ENCODE peak calls at places on chromosome 3, in four cellular contexts. B is AG04450, X is HepG2, V is dorsolateral prefrontal cortex. U is an unnamed sample.

GRCh38 chr3:69433016-69433937 is 47.4 kb upstream of the FRMD4B start:
- DNase-seq in B (no peak), X (no peak), V (no peak), U (no peak)

GRCh38 chr3:13046569-13047279 is 26.5 kb downstream of the IQSEC1 start:
- DNase-seq in B (no peak), X (no peak), V (no peak), U (no peak)

GRCh38 chr3:101940521-101940992 is 91.2 kb downstream of the NFKBIZ start:
- DNase-seq in B (peak), X (no peak), V (no peak), U (no peak)

GRCh38 chr3:5219216-5219615 is 31.7 kb downstream of the EDEM1 start:
- DNase-seq in B (no peak), X (no peak), V (no peak), U (no peak)

GRCh38 chr3:102471001-102471400 is 36.2 kb downstream of the ZPLD1 start:
- DNase-seq in B (no peak), X (no peak), V (no peak), U (no peak)

GRCh38 chr3:141052570-141053069 is 1.5 kb downstream of the SPSB4 start:
- DNase-seq in B (no peak), X (no peak), V (no peak), U (peak)

GRCh38 chr3:157159037-157159761 is 748 bp downstream of the CCNL1 start:
- DNase-seq in B (no peak), X (peak), V (no peak), U (no peak)

GRCh38 chr3:4467522-4467867 is 426 bp upstream of the SUMF1 start:
- DNase-seq in B (no peak), X (no peak), V (no peak), U (no peak)

GRCh38 chr3:43496740-43497375 is 125.0 kb downstream of the ANO10 start:
- DNase-seq in B (no peak), X (no peak), V (no peak), U (no peak)

GRCh38 chr3:61409638-61410037 is 151.7 kb upstream of the PTPRG start:
- DNase-seq in B (no peak), X (no peak), V (no peak), U (no peak)

GRCh38 chr3:160676547-160677303 is at the start of gene ARL14:
- DNase-seq in B (no peak), X (peak), V (no peak), U (no peak)

GRCh38 chr3:75140904-75141615 is 523.1 kb upstream of the FRG2C start:
- DNase-seq in B (no peak), X (no peak), V (no peak), U (no peak)

GRCh38 chr3:55592572-55592971 is 105.5 kb upstream of the WNT5A start:
- DNase-seq in B (no peak), X (no peak), V (no peak), U (no peak)
- H3K27ac ChIP-seq in B (no peak), X (no peak), V (no peak), U (no peak)

DNA sequence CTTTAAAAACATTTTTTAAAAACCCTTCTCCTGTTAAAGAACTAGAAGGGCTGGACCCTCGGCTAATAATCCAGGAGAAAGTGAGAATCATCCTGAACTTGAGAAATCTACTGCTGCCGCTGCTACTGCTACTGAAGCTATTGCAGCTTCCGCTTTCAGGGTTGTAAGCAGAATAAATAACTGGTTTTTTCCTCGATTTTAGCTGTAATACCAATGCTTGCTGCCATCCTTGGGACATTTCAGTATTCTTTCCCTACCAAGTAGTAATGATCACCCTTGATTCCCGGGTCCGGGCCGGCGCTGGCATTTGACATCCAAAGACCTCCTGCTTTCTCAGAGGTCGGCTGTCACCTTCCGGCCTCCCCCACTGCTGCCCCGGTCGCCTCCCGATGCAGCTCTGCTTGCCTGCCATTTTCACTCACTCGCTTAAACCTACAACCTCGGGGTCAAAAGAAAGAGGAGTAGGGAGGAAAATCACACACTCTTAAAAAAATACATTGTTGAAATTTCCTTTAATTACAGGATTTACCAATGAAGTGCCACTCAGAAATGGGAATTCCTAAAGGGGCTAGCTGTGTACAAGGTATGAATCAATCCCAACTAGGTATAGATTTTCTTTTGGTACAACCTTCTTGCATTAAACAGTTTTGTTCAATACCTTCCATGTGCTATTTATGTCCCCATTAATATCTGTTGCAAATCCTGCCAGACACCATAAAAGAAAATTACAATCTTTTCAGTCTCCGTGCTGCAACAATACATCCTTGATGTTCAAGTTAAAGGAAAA is 715 bp upstream of the MECOM start:
- DNase-seq in B (no peak), X (no peak), V (no peak), U (no peak)
- H3K27ac ChIP-seq in B (no peak), X (no peak), V (no peak), U (peak)

DNA sequence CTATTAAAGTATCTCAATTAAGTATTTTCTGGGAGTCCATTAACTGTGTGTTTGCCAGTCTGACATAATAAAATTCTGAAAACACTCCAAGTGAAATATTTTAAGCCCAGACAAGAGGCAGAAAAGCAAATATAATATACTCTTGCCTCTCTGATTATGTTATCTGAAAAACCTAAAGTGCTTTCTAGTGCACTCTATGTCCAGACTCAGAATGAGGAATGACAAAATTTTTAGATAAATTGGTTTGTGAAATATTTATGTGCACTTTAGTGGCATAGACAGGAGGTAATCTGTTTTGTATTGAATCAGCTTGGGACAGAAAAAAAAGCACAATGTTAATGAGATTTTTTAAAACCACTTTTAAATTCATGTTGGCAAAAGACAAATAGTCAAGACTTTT is 508.2 kb upstream of the SUCLG2 start:
- DNase-seq in B (no peak), X (no peak), V (no peak), U (no peak)
- H3K27ac ChIP-seq in B (no peak), X (no peak), V (no peak), U (no peak)

GRCh38 chr3:31815631-31816440 is 165.2 kb downstream of the OSBPL10 start:
- DNase-seq in B (no peak), X (no peak), V (no peak), U (no peak)
- H3K27ac ChIP-seq in B (no peak), X (no peak), V (no peak), U (no peak)